ENCODE peak calls at places on chromosomes 6 and 20, in eight cellular contexts. V is HFFc6; N is fibroblast of mammary gland; A is brain microvascular endothelial cell; X is AG09319; D is erythroblast; T is activated CD4-positive, alpha-beta T cell treated with anti-CD3 and anti-CD28 coated beads for 36 hours; Y is H54. U is an unnamed sample.
A peak's percentile ranks its signal among the peaks of the same experiment; 100 is the strongest.

GRCh38 chr6:67501738-67502137 is 1133.3 kb upstream of the ADGRB3 start:
- DNase-seq in V (no peak), N (no peak), A (no peak), X (no peak), D (no peak), T (no peak), Y (no peak), U (no peak)

GRCh38 chr6:87815449-87815848 is 113.4 kb upstream of the AKIRIN2 start:
- DNase-seq in V (no peak), N (no peak), A (no peak), X (no peak), D (no peak), T (no peak), Y (no peak), U (no peak)

GRCh38 chr6:24777227-24777626 is 2.5 kb downstream of the GMNN start:
- DNase-seq in V (no peak), N (peak; percentile 23), A (no peak), X (no peak), D (no peak), T (no peak), Y (no peak), U (no peak)

GRCh38 chr6:129276986-129277385 is 394.0 kb downstream of the LAMA2 start:
- DNase-seq in V (no peak), N (no peak), A (no peak), X (no peak), D (no peak), T (no peak), Y (no peak), U (no peak)

GRCh38 chr20:38658879-38659612 is 57.4 kb downstream of the ARHGAP40 start:
- DNase-seq in V (no peak), N (peak; percentile 10), A (no peak), X (no peak), D (peak; percentile 46), T (peak; percentile 57), Y (no peak), U (no peak)

GRCh38 chr6:4212588-4212987 is 77.2 kb upstream of the ECI2 start:
- DNase-seq in V (no peak), N (peak; percentile 47), A (no peak), X (no peak), D (no peak), T (no peak), Y (no peak), U (no peak)

GRCh38 chr6:43368517-43369160 is 808 bp downstream of the ZNF318 start:
- DNase-seq in V (peak; percentile 21), N (peak; percentile 40), A (peak; percentile 22), X (no peak), D (peak; percentile 42), T (no peak), Y (peak; percentile 61), U (no peak)

GRCh38 chr6:37435816-37436215 is 2.8 kb downstream of the CMTR1 start:
- DNase-seq in V (no peak), N (peak; percentile 23), A (no peak), X (no peak), D (no peak), T (no peak), Y (no peak), U (no peak)

GRCh38 chr6:87104657-87105056 is 9.8 kb upstream of the CGA start:
- DNase-seq in V (peak; percentile 18), N (no peak), A (no peak), X (no peak), D (no peak), T (peak; percentile 9), Y (no peak), U (no peak)

GRCh38 chr6:11747021-11747420 is 31.6 kb downstream of the ADTRP start:
- DNase-seq in V (no peak), N (no peak), A (peak; percentile 12), X (no peak), D (no peak), T (no peak), Y (no peak), U (no peak)

GRCh38 chr6:159654483-159655098 is 38.5 kb downstream of the SOD2 start:
- DNase-seq in V (peak; percentile 68), N (peak; percentile 74), A (no peak), X (peak; percentile 31), D (peak; percentile 51), T (no peak), Y (peak; percentile 10), U (peak; percentile 17)

GRCh38 chr6:142819603-142820335 is 125.2 kb downstream of the HIVEP2 start:
- DNase-seq in V (no peak), N (peak; percentile 45), A (no peak), X (no peak), D (no peak), T (peak; percentile 70), Y (no peak), U (no peak)

GRCh38 chr20:23857954-23858565 is 21.5 kb downstream of the CST5 start:
- DNase-seq in V (no peak), N (no peak), A (no peak), X (no peak), D (no peak), T (no peak), Y (no peak), U (no peak)

GRCh38 chr20:62740286-62741141 is 31.9 kb downstream of the NTSR1 start:
- DNase-seq in V (peak; percentile 96), N (peak; percentile 94), A (peak; percentile 89), X (peak; percentile 28), D (no peak), T (peak; percentile 90), Y (peak; percentile 92), U (no peak)

GRCh38 chr20:50389437-50389807 is 120.8 kb upstream of the PTPN1 start:
- DNase-seq in V (no peak), N (no peak), A (no peak), X (no peak), D (peak; percentile 17), T (no peak), Y (no peak), U (no peak)

GRCh38 chr6:7146079-7146828 is 38.5 kb downstream of the RREB1 start:
- DNase-seq in V (peak; percentile 54), N (peak; percentile 69), A (peak; percentile 58), X (no peak), D (peak; percentile 84), T (peak; percentile 50), Y (peak; percentile 34), U (no peak)

GRCh38 chr6:7639427-7639826 is 49.4 kb downstream of the SNRNP48 start:
- DNase-seq in V (no peak), N (no peak), A (no peak), X (no peak), D (no peak), T (no peak), Y (no peak), U (no peak)

GRCh38 chr6:20747996-20748395 is 213.7 kb downstream of the CDKAL1 start:
- DNase-seq in V (no peak), N (no peak), A (no peak), X (no peak), D (no peak), T (no peak), Y (no peak), U (no peak)

GRCh38 chr6:48318670-48319069 is 207.7 kb upstream of the PTCHD4 start:
- DNase-seq in V (no peak), N (peak; percentile 6), A (peak; percentile 40), X (no peak), D (no peak), T (no peak), Y (no peak), U (no peak)

GRCh38 chr20:24789877-24790276 is 159.2 kb upstream of the CST7 start:
- DNase-seq in V (no peak), N (no peak), A (no peak), X (no peak), D (no peak), T (no peak), Y (no peak), U (no peak)

GRCh38 chr6:143000771-143001170 is 55.8 kb upstream of the HIVEP2 start:
- DNase-seq in V (no peak), N (no peak), A (no peak), X (no peak), D (no peak), T (no peak), Y (no peak), U (no peak)

GRCh38 chr6:142945446-142946180 is 637 bp upstream of the HIVEP2 start:
- DNase-seq in V (peak; percentile 52), N (peak; percentile 44), A (peak; percentile 37), X (no peak), D (peak; percentile 37), T (peak; percentile 76), Y (peak; percentile 37), U (peak; percentile 62)

GRCh38 chr20:4431446-4431845 is 290.3 kb upstream of the PRND start:
- DNase-seq in V (no peak), N (no peak), A (no peak), X (no peak), D (no peak), T (no peak), Y (no peak), U (no peak)

GRCh38 chr20:47465335-47466090 is 36.2 kb upstream of the NCOA3 start:
- DNase-seq in V (no peak), N (no peak), A (no peak), X (no peak), D (no peak), T (no peak), Y (no peak), U (no peak)

GRCh38 chr6:84774174-84775158 is 10.1 kb upstream of the TBX18 start:
- DNase-seq in V (peak; percentile 35), N (peak; percentile 51), A (peak; percentile 62), X (no peak), D (peak; percentile 36), T (peak; percentile 56), Y (no peak), U (no peak)